ENCODE peak calls at places on chromosomes 5 and 9, in six cellular contexts. One of them, this sample, is unnamed.

GRCh38 chr5:142587354-142587965 is 98.4 kb downstream of the FGF1 start:
- DNase-seq in iPS-NIHi11: peak; percentile 51
- DNase-seq in cardiac muscle cell: peak; percentile 68
- DNase-seq in natural killer cell: no peak
- DNase-seq in DMS 273 treated with DMSO at 0.1 percent for 48 hours: peak; percentile 4
- DNase-seq in H54: peak; percentile 24
- DNase-seq in this sample: peak; percentile 27

GRCh38 chr9:90064248-90064647 is 459.4 kb downstream of the GADD45G start:
- DNase-seq in iPS-NIHi11: no peak
- DNase-seq in cardiac muscle cell: no peak
- DNase-seq in natural killer cell: no peak
- DNase-seq in DMS 273 treated with DMSO at 0.1 percent for 48 hours: no peak
- DNase-seq in H54: no peak
- DNase-seq in this sample: no peak

GRCh38 chr5:90329911-90330310 is 79.6 kb downstream of the CETN3 start:
- DNase-seq in iPS-NIHi11: no peak
- DNase-seq in cardiac muscle cell: no peak
- DNase-seq in natural killer cell: no peak
- DNase-seq in DMS 273 treated with DMSO at 0.1 percent for 48 hours: no peak
- DNase-seq in H54: no peak
- DNase-seq in this sample: no peak

GRCh38 chr5:137141779-137142178 is 357.3 kb downstream of the SPOCK1 start:
- DNase-seq in iPS-NIHi11: no peak
- DNase-seq in cardiac muscle cell: no peak
- DNase-seq in natural killer cell: no peak
- DNase-seq in DMS 273 treated with DMSO at 0.1 percent for 48 hours: no peak
- DNase-seq in H54: no peak
- DNase-seq in this sample: peak; percentile 42

GRCh38 chr5:177419045-177419444 is 7.4 kb upstream of the GRK6 start:
- DNase-seq in iPS-NIHi11: no peak
- DNase-seq in cardiac muscle cell: no peak
- DNase-seq in natural killer cell: no peak
- DNase-seq in DMS 273 treated with DMSO at 0.1 percent for 48 hours: no peak
- DNase-seq in H54: no peak
- DNase-seq in this sample: no peak

GRCh38 chr5:64838376-64838775 is 69.6 kb downstream of the CWC27 start:
- DNase-seq in iPS-NIHi11: no peak
- DNase-seq in cardiac muscle cell: no peak
- DNase-seq in natural killer cell: no peak
- DNase-seq in DMS 273 treated with DMSO at 0.1 percent for 48 hours: no peak
- DNase-seq in H54: no peak
- DNase-seq in this sample: no peak

GRCh38 chr5:68074048-68074632 is 141.4 kb upstream of the PIK3R1 start:
- DNase-seq in iPS-NIHi11: no peak
- DNase-seq in cardiac muscle cell: no peak
- DNase-seq in natural killer cell: no peak
- DNase-seq in DMS 273 treated with DMSO at 0.1 percent for 48 hours: no peak
- DNase-seq in H54: no peak
- DNase-seq in this sample: no peak

GRCh38 chr5:123051206-123051605 is 14.7 kb upstream of the PPIC start:
- DNase-seq in iPS-NIHi11: no peak
- DNase-seq in cardiac muscle cell: no peak
- DNase-seq in natural killer cell: no peak
- DNase-seq in DMS 273 treated with DMSO at 0.1 percent for 48 hours: no peak
- DNase-seq in H54: no peak
- DNase-seq in this sample: no peak

GRCh38 chr5:56147106-56147505 is 86.0 kb downstream of the ANKRD55 start:
- DNase-seq in iPS-NIHi11: no peak
- DNase-seq in cardiac muscle cell: no peak
- DNase-seq in natural killer cell: no peak
- DNase-seq in DMS 273 treated with DMSO at 0.1 percent for 48 hours: no peak
- DNase-seq in H54: no peak
- DNase-seq in this sample: no peak

GRCh38 chr9:102594216-102594615 is 400.9 kb upstream of the CYLC2 start:
- DNase-seq in iPS-NIHi11: no peak
- DNase-seq in cardiac muscle cell: no peak
- DNase-seq in natural killer cell: no peak
- DNase-seq in DMS 273 treated with DMSO at 0.1 percent for 48 hours: no peak
- DNase-seq in H54: no peak
- DNase-seq in this sample: no peak

GRCh38 chr9:89495824-89496555 is 1.9 kb downstream of the SEMA4D start:
- DNase-seq in iPS-NIHi11: no peak
- DNase-seq in cardiac muscle cell: no peak
- DNase-seq in natural killer cell: no peak
- DNase-seq in DMS 273 treated with DMSO at 0.1 percent for 48 hours: no peak
- DNase-seq in H54: no peak
- DNase-seq in this sample: no peak

GRCh38 chr5:142507528-142507927 is 178.4 kb downstream of the FGF1 start:
- DNase-seq in iPS-NIHi11: no peak
- DNase-seq in cardiac muscle cell: no peak
- DNase-seq in natural killer cell: no peak
- DNase-seq in DMS 273 treated with DMSO at 0.1 percent for 48 hours: no peak
- DNase-seq in H54: no peak
- DNase-seq in this sample: no peak

GRCh38 chr5:154844800-154845199 is 5.6 kb downstream of the FAXDC2 start:
- DNase-seq in iPS-NIHi11: no peak
- DNase-seq in cardiac muscle cell: no peak
- DNase-seq in natural killer cell: no peak
- DNase-seq in DMS 273 treated with DMSO at 0.1 percent for 48 hours: no peak
- DNase-seq in H54: no peak
- DNase-seq in this sample: no peak

GRCh38 chr5:30103056-30104020 is 1090.1 kb upstream of the CDH6 start:
- DNase-seq in iPS-NIHi11: no peak
- DNase-seq in cardiac muscle cell: no peak
- DNase-seq in natural killer cell: no peak
- DNase-seq in DMS 273 treated with DMSO at 0.1 percent for 48 hours: no peak
- DNase-seq in H54: no peak
- DNase-seq in this sample: no peak

GRCh38 chr5:99621772-99622681 is 693.2 kb upstream of the CHD1 start:
- DNase-seq in iPS-NIHi11: no peak
- DNase-seq in cardiac muscle cell: peak; percentile 2
- DNase-seq in natural killer cell: no peak
- DNase-seq in DMS 273 treated with DMSO at 0.1 percent for 48 hours: no peak
- DNase-seq in H54: no peak
- DNase-seq in this sample: peak; percentile 77